ENCODE peak calls at places on chromosomes 5 and 9, in six cellular contexts. One of them, this sample, is unnamed.

GRCh38 chr5:38441730-38442573 is 114.5 kb downstream of the LIFR start:
- DNase-seq in T-helper 9 cell: peak
- DNase-seq in progenitor cell of endocrine pancreas: peak
- DNase-seq in activated T-cell treated with anti-CD3 and anti-CD28 coated beads, Interleukin-2, amount 50 U/mL, for 24 hours: peak
- DNase-seq in AG09309: peak
- DNase-seq in cardiac muscle cell: peak
- DNase-seq in this sample: peak

GRCh38 chr5:172010278-172010677 is 3.8 kb upstream of the FBXW11 start:
- DNase-seq in activated T-cell treated with anti-CD3 and anti-CD28 coated beads, Interleukin-2, amount 50 U/mL, for 24 hours: no peak
- DNase-seq in cardiac muscle cell: peak
- DNase-seq in progenitor cell of endocrine pancreas: no peak
- DNase-seq in T-helper 9 cell: no peak
- DNase-seq in AG09309: no peak
- DNase-seq in this sample: no peak

GRCh38 chr5:32283539-32284377 is 29.0 kb downstream of the MTMR12 start:
- DNase-seq in cardiac muscle cell: peak
- DNase-seq in activated T-cell treated with anti-CD3 and anti-CD28 coated beads, Interleukin-2, amount 50 U/mL, for 24 hours: no peak
- DNase-seq in T-helper 9 cell: no peak
- DNase-seq in AG09309: no peak
- DNase-seq in progenitor cell of endocrine pancreas: no peak
- DNase-seq in this sample: no peak

GRCh38 chr9:131468031-131468430 is 34.7 kb upstream of the POMT1 start:
- DNase-seq in AG09309: no peak
- DNase-seq in T-helper 9 cell: no peak
- DNase-seq in cardiac muscle cell: no peak
- DNase-seq in progenitor cell of endocrine pancreas: no peak
- DNase-seq in activated T-cell treated with anti-CD3 and anti-CD28 coated beads, Interleukin-2, amount 50 U/mL, for 24 hours: no peak
- DNase-seq in this sample: no peak

GRCh38 chr5:162786234-162786633 is 651.2 kb upstream of the CCNG1 start:
- DNase-seq in T-helper 9 cell: no peak
- DNase-seq in cardiac muscle cell: no peak
- DNase-seq in activated T-cell treated with anti-CD3 and anti-CD28 coated beads, Interleukin-2, amount 50 U/mL, for 24 hours: no peak
- DNase-seq in AG09309: no peak
- DNase-seq in progenitor cell of endocrine pancreas: no peak
- DNase-seq in this sample: no peak

GRCh38 chr5:169094586-169095409 is 206.1 kb downstream of the SLIT3 start:
- DNase-seq in activated T-cell treated with anti-CD3 and anti-CD28 coated beads, Interleukin-2, amount 50 U/mL, for 24 hours: no peak
- DNase-seq in cardiac muscle cell: peak
- DNase-seq in T-helper 9 cell: no peak
- DNase-seq in progenitor cell of endocrine pancreas: no peak
- DNase-seq in AG09309: peak
- DNase-seq in this sample: no peak

GRCh38 chr5:125059255-125060050 is 313.0 kb upstream of the ZNF608 start:
- DNase-seq in T-helper 9 cell: no peak
- DNase-seq in cardiac muscle cell: no peak
- DNase-seq in progenitor cell of endocrine pancreas: no peak
- DNase-seq in activated T-cell treated with anti-CD3 and anti-CD28 coated beads, Interleukin-2, amount 50 U/mL, for 24 hours: no peak
- DNase-seq in AG09309: no peak
- DNase-seq in this sample: peak

GRCh38 chr9:4973246-4973645 is 11.8 kb upstream of the JAK2 start:
- DNase-seq in progenitor cell of endocrine pancreas: no peak
- DNase-seq in cardiac muscle cell: peak
- DNase-seq in AG09309: peak
- DNase-seq in T-helper 9 cell: no peak
- DNase-seq in activated T-cell treated with anti-CD3 and anti-CD28 coated beads, Interleukin-2, amount 50 U/mL, for 24 hours: no peak
- DNase-seq in this sample: no peak

GRCh38 chr5:145827275-145827674 is 7.9 kb downstream of the PRELID2 start:
- DNase-seq in progenitor cell of endocrine pancreas: no peak
- DNase-seq in cardiac muscle cell: no peak
- DNase-seq in AG09309: no peak
- DNase-seq in activated T-cell treated with anti-CD3 and anti-CD28 coated beads, Interleukin-2, amount 50 U/mL, for 24 hours: no peak
- DNase-seq in T-helper 9 cell: no peak
- DNase-seq in this sample: no peak

GRCh38 chr5:135263022-135263668 is 135.9 kb downstream of the MACROH2A1 start:
- DNase-seq in AG09309: no peak
- DNase-seq in activated T-cell treated with anti-CD3 and anti-CD28 coated beads, Interleukin-2, amount 50 U/mL, for 24 hours: no peak
- DNase-seq in progenitor cell of endocrine pancreas: no peak
- DNase-seq in T-helper 9 cell: no peak
- DNase-seq in cardiac muscle cell: no peak
- DNase-seq in this sample: no peak

GRCh38 chr5:107321906-107322305 is 348.8 kb downstream of the EFNA5 start:
- DNase-seq in progenitor cell of endocrine pancreas: no peak
- DNase-seq in activated T-cell treated with anti-CD3 and anti-CD28 coated beads, Interleukin-2, amount 50 U/mL, for 24 hours: no peak
- DNase-seq in AG09309: no peak
- DNase-seq in cardiac muscle cell: no peak
- DNase-seq in T-helper 9 cell: no peak
- DNase-seq in this sample: no peak

GRCh38 chr9:21653091-21653490 is 149.3 kb upstream of the MTAP start:
- DNase-seq in cardiac muscle cell: no peak
- DNase-seq in activated T-cell treated with anti-CD3 and anti-CD28 coated beads, Interleukin-2, amount 50 U/mL, for 24 hours: no peak
- DNase-seq in AG09309: no peak
- DNase-seq in progenitor cell of endocrine pancreas: no peak
- DNase-seq in T-helper 9 cell: no peak
- DNase-seq in this sample: no peak

GRCh38 chr5:162473051-162473714 is 405.6 kb downstream of the GABRG2 start:
- DNase-seq in activated T-cell treated with anti-CD3 and anti-CD28 coated beads, Interleukin-2, amount 50 U/mL, for 24 hours: no peak
- DNase-seq in T-helper 9 cell: no peak
- DNase-seq in cardiac muscle cell: no peak
- DNase-seq in progenitor cell of endocrine pancreas: no peak
- DNase-seq in AG09309: no peak
- DNase-seq in this sample: no peak

GRCh38 chr9:36345103-36345846 is 54.8 kb downstream of the RNF38 start:
- DNase-seq in progenitor cell of endocrine pancreas: no peak
- DNase-seq in T-helper 9 cell: no peak
- DNase-seq in AG09309: no peak
- DNase-seq in activated T-cell treated with anti-CD3 and anti-CD28 coated beads, Interleukin-2, amount 50 U/mL, for 24 hours: no peak
- DNase-seq in cardiac muscle cell: no peak
- DNase-seq in this sample: no peak

GRCh38 chr9:131405858-131406566 is 12.1 kb downstream of the PRRC2B start:
- DNase-seq in progenitor cell of endocrine pancreas: no peak
- DNase-seq in activated T-cell treated with anti-CD3 and anti-CD28 coated beads, Interleukin-2, amount 50 U/mL, for 24 hours: no peak
- DNase-seq in T-helper 9 cell: no peak
- DNase-seq in AG09309: no peak
- DNase-seq in cardiac muscle cell: no peak
- DNase-seq in this sample: no peak

GRCh38 chr5:39757121-39757520 is 332.3 kb upstream of the DAB2 start:
- DNase-seq in T-helper 9 cell: no peak
- DNase-seq in progenitor cell of endocrine pancreas: no peak
- DNase-seq in AG09309: no peak
- DNase-seq in cardiac muscle cell: peak
- DNase-seq in activated T-cell treated with anti-CD3 and anti-CD28 coated beads, Interleukin-2, amount 50 U/mL, for 24 hours: no peak
- DNase-seq in this sample: no peak

GRCh38 chr9:18393340-18394130 is 80.4 kb upstream of the ADAMTSL1 start:
- DNase-seq in progenitor cell of endocrine pancreas: no peak
- DNase-seq in activated T-cell treated with anti-CD3 and anti-CD28 coated beads, Interleukin-2, amount 50 U/mL, for 24 hours: no peak
- DNase-seq in AG09309: peak
- DNase-seq in cardiac muscle cell: peak
- DNase-seq in T-helper 9 cell: no peak
- DNase-seq in this sample: peak

GRCh38 chr5:143629871-143630658 is 181.9 kb upstream of the HMHB1 start:
- DNase-seq in T-helper 9 cell: no peak
- DNase-seq in progenitor cell of endocrine pancreas: no peak
- DNase-seq in activated T-cell treated with anti-CD3 and anti-CD28 coated beads, Interleukin-2, amount 50 U/mL, for 24 hours: no peak
- DNase-seq in cardiac muscle cell: peak
- DNase-seq in AG09309: no peak
- DNase-seq in this sample: no peak

GRCh38 chr5:56069652-56070226 is 75.0 kb upstream of the IL6ST start:
- DNase-seq in AG09309: no peak
- DNase-seq in T-helper 9 cell: no peak
- DNase-seq in cardiac muscle cell: peak
- DNase-seq in progenitor cell of endocrine pancreas: no peak
- DNase-seq in activated T-cell treated with anti-CD3 and anti-CD28 coated beads, Interleukin-2, amount 50 U/mL, for 24 hours: no peak
- DNase-seq in this sample: no peak